ENCODE peak calls at places on chromosome 20, in six cellular contexts. One of them, this sample, is unnamed.

GRCh38 chr20:44910690-44911262 is 916 bp downstream of the PABPC1L start:
- DNase-seq in right lobe of liver: no peak
- DNase-seq in astrocyte: no peak
- DNase-seq in K562: no peak
- DNase-seq in left ventricle myocardium inferior: no peak
- DNase-seq in left lung: no peak
- DNase-seq in this sample: no peak

GRCh38 chr20:32681175-32682084 is 7.7 kb upstream of the C20orf203 start:
- DNase-seq in left lung: no peak
- DNase-seq in astrocyte: peak
- DNase-seq in right lobe of liver: no peak
- DNase-seq in left ventricle myocardium inferior: no peak
- DNase-seq in K562: peak
- DNase-seq in this sample: no peak

GRCh38 chr20:4217349-4217761 is 202.0 kb upstream of the RNF24 start:
- DNase-seq in right lobe of liver: no peak
- DNase-seq in astrocyte: peak
- DNase-seq in left lung: no peak
- DNase-seq in K562: peak
- DNase-seq in left ventricle myocardium inferior: peak
- DNase-seq in this sample: no peak

GRCh38 chr20:62977613-62978558 is 25.4 kb downstream of the SLC17A9 start:
- DNase-seq in astrocyte: no peak
- DNase-seq in K562: peak
- DNase-seq in right lobe of liver: no peak
- DNase-seq in left ventricle myocardium inferior: no peak
- DNase-seq in left lung: no peak
- DNase-seq in this sample: peak

GRCh38 chr20:54347216-54347833 is 128.1 kb upstream of the DOK5 start:
- DNase-seq in left lung: no peak
- DNase-seq in left ventricle myocardium inferior: no peak
- DNase-seq in K562: no peak
- DNase-seq in right lobe of liver: no peak
- DNase-seq in astrocyte: no peak
- DNase-seq in this sample: no peak

GRCh38 chr20:48807586-48808381 is 20.0 kb downstream of the PREX1 start:
- DNase-seq in right lobe of liver: no peak
- DNase-seq in K562: no peak
- DNase-seq in astrocyte: no peak
- DNase-seq in left lung: no peak
- DNase-seq in left ventricle myocardium inferior: peak
- DNase-seq in this sample: no peak

GRCh38 chr20:38616457-38616856 is 14.8 kb downstream of the ARHGAP40 start:
- DNase-seq in astrocyte: no peak
- DNase-seq in right lobe of liver: no peak
- DNase-seq in left ventricle myocardium inferior: no peak
- DNase-seq in K562: no peak
- DNase-seq in left lung: no peak
- DNase-seq in this sample: no peak

GRCh38 chr20:1803216-1804128 is 91.7 kb upstream of the SIRPA start:
- DNase-seq in astrocyte: peak
- DNase-seq in left lung: peak
- DNase-seq in right lobe of liver: peak
- DNase-seq in left ventricle myocardium inferior: peak
- DNase-seq in K562: no peak
- DNase-seq in this sample: no peak

GRCh38 chr20:16661738-16662137 is 68.1 kb upstream of the SNRPB2 start:
- DNase-seq in left lung: no peak
- DNase-seq in left ventricle myocardium inferior: no peak
- DNase-seq in astrocyte: peak
- DNase-seq in right lobe of liver: no peak
- DNase-seq in K562: no peak
- DNase-seq in this sample: no peak

GRCh38 chr20:21272279-21272678 is 30.9 kb upstream of the XRN2 start:
- DNase-seq in astrocyte: peak
- DNase-seq in left lung: no peak
- DNase-seq in left ventricle myocardium inferior: no peak
- DNase-seq in K562: no peak
- DNase-seq in right lobe of liver: no peak
- DNase-seq in this sample: no peak

GRCh38 chr20:10260316-10260715 is 41.7 kb downstream of the SNAP25 start:
- DNase-seq in astrocyte: no peak
- DNase-seq in K562: no peak
- DNase-seq in left ventricle myocardium inferior: no peak
- DNase-seq in left lung: no peak
- DNase-seq in right lobe of liver: no peak
- DNase-seq in this sample: no peak

GRCh38 chr20:18223399-18223798 is 64.9 kb upstream of the ZNF133 start:
- DNase-seq in K562: no peak
- DNase-seq in astrocyte: no peak
- DNase-seq in left ventricle myocardium inferior: no peak
- DNase-seq in right lobe of liver: no peak
- DNase-seq in left lung: no peak
- DNase-seq in this sample: no peak

GRCh38 chr20:4603724-4604123 is 118.0 kb upstream of the PRND start:
- DNase-seq in K562: no peak
- DNase-seq in left ventricle myocardium inferior: no peak
- DNase-seq in right lobe of liver: no peak
- DNase-seq in astrocyte: no peak
- DNase-seq in left lung: no peak
- DNase-seq in this sample: no peak

GRCh38 chr20:61965606-61966491 is 99.8 kb downstream of the TAF4 start:
- DNase-seq in right lobe of liver: no peak
- DNase-seq in left lung: peak
- DNase-seq in astrocyte: no peak
- DNase-seq in K562: peak
- DNase-seq in left ventricle myocardium inferior: no peak
- DNase-seq in this sample: no peak

GRCh38 chr20:43799150-43799711 is 72.4 kb upstream of the GTSF1L start:
- DNase-seq in K562: no peak
- DNase-seq in left lung: no peak
- DNase-seq in right lobe of liver: no peak
- DNase-seq in astrocyte: no peak
- DNase-seq in left ventricle myocardium inferior: no peak
- DNase-seq in this sample: no peak

GRCh38 chr20:34579936-34580587 is 21.5 kb downstream of the MAP1LC3A start:
- DNase-seq in left lung: no peak
- DNase-seq in astrocyte: peak
- DNase-seq in right lobe of liver: no peak
- DNase-seq in K562: no peak
- DNase-seq in left ventricle myocardium inferior: no peak
- DNase-seq in this sample: no peak

GRCh38 chr20:32877507-32877906 is 18.8 kb downstream of the EFCAB8 start:
- DNase-seq in left ventricle myocardium inferior: no peak
- DNase-seq in left lung: no peak
- DNase-seq in right lobe of liver: no peak
- DNase-seq in K562: no peak
- DNase-seq in astrocyte: peak
- DNase-seq in this sample: no peak

GRCh38 chr20:38034961-38035360 is 1.4 kb downstream of the RPRD1B start:
- DNase-seq in left lung: no peak
- DNase-seq in right lobe of liver: no peak
- DNase-seq in left ventricle myocardium inferior: no peak
- DNase-seq in astrocyte: peak
- DNase-seq in K562: no peak
- DNase-seq in this sample: no peak

GRCh38 chr20:18165553-18165952 is 27.9 kb downstream of the KAT14 start:
- DNase-seq in right lobe of liver: no peak
- DNase-seq in astrocyte: no peak
- DNase-seq in left ventricle myocardium inferior: no peak
- DNase-seq in K562: no peak
- DNase-seq in left lung: no peak
- DNase-seq in this sample: no peak

GRCh38 chr20:53664121-53664520 is 70.5 kb upstream of the ZNF217 start:
- DNase-seq in left lung: no peak
- DNase-seq in right lobe of liver: no peak
- DNase-seq in K562: no peak
- DNase-seq in astrocyte: no peak
- DNase-seq in left ventricle myocardium inferior: no peak
- DNase-seq in this sample: no peak

GRCh38 chr20:46606817-46607190 is 44.5 kb downstream of the SLC13A3 start:
- DNase-seq in left lung: no peak
- DNase-seq in K562: no peak
- DNase-seq in astrocyte: no peak
- DNase-seq in right lobe of liver: no peak
- DNase-seq in left ventricle myocardium inferior: no peak
- DNase-seq in this sample: no peak

GRCh38 chr20:23356203-23356602 is 5.6 kb downstream of the NXT1 start:
- DNase-seq in right lobe of liver: no peak
- DNase-seq in left lung: peak
- DNase-seq in K562: no peak
- DNase-seq in left ventricle myocardium inferior: no peak
- DNase-seq in astrocyte: no peak
- DNase-seq in this sample: no peak
- H3K27ac ChIP-seq in right lobe of liver: no peak
- H3K27ac ChIP-seq in left lung: no peak
- H3K27ac ChIP-seq in K562: no peak
- H3K27ac ChIP-seq in left ventricle myocardium inferior: peak
- H3K27ac ChIP-seq in astrocyte: no peak
- H3K27ac ChIP-seq in this sample: no peak

DNA sequence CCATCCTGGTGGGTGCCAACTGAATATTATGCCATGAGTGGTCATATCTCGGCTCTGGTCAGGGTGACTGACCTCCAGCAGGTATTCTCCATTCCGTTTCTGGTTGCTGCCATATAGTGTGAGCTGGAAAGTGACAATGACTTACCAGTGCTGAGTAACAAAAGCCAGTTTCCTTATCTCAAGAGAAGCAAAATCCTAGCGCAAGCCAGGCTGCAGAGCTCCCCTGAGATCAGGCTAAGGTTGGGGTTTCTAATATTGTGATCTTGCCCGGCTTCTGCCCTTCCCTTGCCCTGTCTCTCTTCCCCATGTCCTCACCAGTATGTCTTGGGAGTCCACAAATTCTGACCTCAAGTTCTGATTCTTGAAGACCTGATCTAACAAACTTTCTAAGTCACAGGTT is 271.3 kb upstream of the SPTLC3 start:
- DNase-seq in left ventricle myocardium inferior: no peak
- DNase-seq in right lobe of liver: no peak
- DNase-seq in K562: no peak
- DNase-seq in astrocyte: no peak
- DNase-seq in left lung: no peak
- DNase-seq in this sample: no peak
- TF ChIP-seq CTCF in left ventricle myocardium inferior: no peak
- TF ChIP-seq CTCF in right lobe of liver: no peak
- TF ChIP-seq CTCF in K562: no peak
- TF ChIP-seq CTCF in astrocyte: no peak
- TF ChIP-seq CTCF in left lung: no peak
- TF ChIP-seq CTCF in this sample: no peak

GRCh38 chr20:8809107-8809953 is 259.6 kb upstream of the PLCB4 start:
- DNase-seq in astrocyte: no peak
- DNase-seq in right lobe of liver: no peak
- DNase-seq in left ventricle myocardium inferior: no peak
- DNase-seq in left lung: no peak
- DNase-seq in K562: no peak
- DNase-seq in this sample: no peak

GRCh38 chr20:8805737-8806442 is 263.0 kb upstream of the PLCB4 start:
- DNase-seq in left ventricle myocardium inferior: no peak
- DNase-seq in astrocyte: no peak
- DNase-seq in K562: no peak
- DNase-seq in right lobe of liver: no peak
- DNase-seq in left lung: no peak
- DNase-seq in this sample: no peak

GRCh38 chr20:8807480-8808179 is 261.3 kb upstream of the PLCB4 start:
- DNase-seq in K562: no peak
- DNase-seq in left lung: no peak
- DNase-seq in right lobe of liver: no peak
- DNase-seq in astrocyte: no peak
- DNase-seq in left ventricle myocardium inferior: no peak
- DNase-seq in this sample: no peak

GRCh38 chr20:8811801-8812594 is 256.9 kb upstream of the PLCB4 start:
- DNase-seq in right lobe of liver: no peak
- DNase-seq in left lung: no peak
- DNase-seq in K562: no peak
- DNase-seq in astrocyte: no peak
- DNase-seq in left ventricle myocardium inferior: no peak
- DNase-seq in this sample: no peak

DNA sequence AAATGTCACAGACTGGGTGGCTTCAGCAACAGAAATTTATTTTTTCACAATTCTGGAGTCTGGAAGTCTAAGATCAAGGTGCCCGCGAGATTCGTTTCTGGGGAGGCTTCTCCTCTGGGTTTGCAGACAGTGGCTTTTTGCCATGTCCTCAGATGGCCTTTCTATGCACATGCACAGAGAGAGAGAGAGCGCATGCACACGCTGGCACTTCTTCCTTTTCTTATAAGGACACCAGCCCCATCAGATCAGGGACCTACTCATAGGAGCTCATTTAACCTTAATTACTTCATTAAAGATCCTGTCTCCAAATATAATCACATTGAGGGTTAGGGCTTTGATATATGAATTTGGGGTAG is 260.7 kb upstream of the PLCB4 start:
- DNase-seq in astrocyte: no peak
- DNase-seq in K562: no peak
- DNase-seq in left ventricle myocardium inferior: no peak
- DNase-seq in left lung: no peak
- DNase-seq in right lobe of liver: no peak
- DNase-seq in this sample: no peak
- H3K27ac ChIP-seq in astrocyte: no peak
- H3K27ac ChIP-seq in K562: no peak
- H3K27ac ChIP-seq in left ventricle myocardium inferior: no peak
- H3K27ac ChIP-seq in left lung: no peak
- H3K27ac ChIP-seq in right lobe of liver: no peak
- H3K27ac ChIP-seq in this sample: no peak

GRCh38 chr20:47736570-47737152 is 48.6 kb downstream of the SULF2 start:
- DNase-seq in astrocyte: no peak
- DNase-seq in left ventricle myocardium inferior: no peak
- DNase-seq in left lung: no peak
- DNase-seq in K562: no peak
- DNase-seq in right lobe of liver: no peak
- DNase-seq in this sample: no peak

GRCh38 chr20:47740225-47741184 is 44.8 kb downstream of the SULF2 start:
- DNase-seq in K562: peak
- DNase-seq in right lobe of liver: no peak
- DNase-seq in left ventricle myocardium inferior: peak
- DNase-seq in astrocyte: no peak
- DNase-seq in left lung: peak
- DNase-seq in this sample: no peak

GRCh38 chr20:47735412-47736400 is 49.6 kb downstream of the SULF2 start:
- DNase-seq in K562: no peak
- DNase-seq in left ventricle myocardium inferior: peak
- DNase-seq in left lung: peak
- DNase-seq in astrocyte: no peak
- DNase-seq in right lobe of liver: peak
- DNase-seq in this sample: no peak

GRCh38 chr20:47734870-47735269 is 50.4 kb downstream of the SULF2 start:
- DNase-seq in left lung: no peak
- DNase-seq in K562: no peak
- DNase-seq in astrocyte: no peak
- DNase-seq in right lobe of liver: no peak
- DNase-seq in left ventricle myocardium inferior: no peak
- DNase-seq in this sample: no peak

DNA sequence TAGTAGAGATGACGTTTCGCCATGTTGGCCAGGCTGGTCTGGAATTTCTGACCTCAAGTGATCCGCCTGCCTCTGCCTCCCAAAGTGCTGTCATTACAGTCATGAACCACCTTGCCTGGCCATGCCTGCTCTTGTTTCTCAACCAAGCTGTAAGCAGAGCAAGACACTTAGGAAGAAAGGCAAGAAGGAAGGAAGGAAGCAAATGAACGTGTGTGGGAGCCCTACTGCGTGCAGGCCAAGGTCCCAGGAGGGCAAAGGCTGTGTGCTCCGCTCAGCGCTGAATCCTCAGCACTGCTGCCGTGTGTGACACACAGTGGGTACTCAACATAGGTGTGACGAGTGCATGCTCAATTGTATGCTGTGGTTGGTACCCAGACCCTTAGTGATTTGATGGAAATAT is 47.4 kb downstream of the SULF2 start:
- DNase-seq in astrocyte: no peak
- DNase-seq in K562: no peak
- DNase-seq in left ventricle myocardium inferior: no peak
- DNase-seq in right lobe of liver: no peak
- DNase-seq in left lung: no peak
- DNase-seq in this sample: no peak
- TF ChIP-seq CTCF in astrocyte: no peak
- TF ChIP-seq CTCF in K562: no peak
- TF ChIP-seq CTCF in left ventricle myocardium inferior: no peak
- TF ChIP-seq CTCF in right lobe of liver: no peak
- TF ChIP-seq CTCF in left lung: no peak
- TF ChIP-seq CTCF in this sample: no peak